ENCODE peak calls at places on chromosomes 7 and 10, in eight cellular contexts. L is right atrium auricular region; J is CD4-positive, CD25-positive, alpha-beta regulatory T cell; D is Panc1; E is heart right ventricle; W is spleen; Y is mammary epithelial cell; K is A549. B is an unnamed sample.

GRCh38 chr7:46383605-46384004 is 462.5 kb upstream of the IGFBP3 start:
- DNase-seq in L (no peak), J (no peak), D (no peak), E (no peak), W (no peak), Y (peak; percentile 70), K (no peak), B (no peak)

GRCh38 chr7:136144182-136144581 is 167.0 kb upstream of the MTPN start:
- DNase-seq in L (no peak), J (no peak), D (no peak), E (no peak), W (no peak), Y (no peak), K (no peak), B (no peak)

GRCh38 chr10:125850766-125851731 is 27.7 kb downstream of the BCCIP start:
- DNase-seq in L (no peak), J (no peak), D (no peak), E (no peak), W (no peak), Y (no peak), K (no peak), B (no peak)

GRCh38 chr10:124611738-124612137 is 132.4 kb downstream of the FAM53B start:
- DNase-seq in L (no peak), J (peak; percentile 7), D (no peak), E (no peak), W (peak; percentile 90), Y (no peak), K (no peak), B (no peak)

GRCh38 chr10:78604721-78605120 is 464.0 kb upstream of the ZMIZ1 start:
- DNase-seq in L (no peak), J (no peak), D (no peak), E (no peak), W (no peak), Y (no peak), K (no peak), B (peak; percentile 54)

GRCh38 chr10:102802920-102803534 is 34.2 kb downstream of the CYP17A1 start:
- DNase-seq in L (peak; percentile 85), J (no peak), D (no peak), E (no peak), W (no peak), Y (peak; percentile 94), K (no peak), B (peak; percentile 88)

GRCh38 chr10:77680811-77681210 is 43.2 kb upstream of the KCNMA1 start:
- DNase-seq in L (no peak), J (no peak), D (no peak), E (no peak), W (no peak), Y (no peak), K (no peak), B (no peak)

GRCh38 chr7:158186406-158186805 is 401.2 kb downstream of the PTPRN2 start:
- DNase-seq in L (no peak), J (no peak), D (no peak), E (no peak), W (no peak), Y (no peak), K (no peak), B (peak; percentile 24)

GRCh38 chr7:137017221-137017620 is 148.8 kb downstream of the CHRM2 start:
- DNase-seq in L (no peak), J (no peak), D (no peak), E (no peak), W (no peak), Y (no peak), K (no peak), B (no peak)

DNA sequence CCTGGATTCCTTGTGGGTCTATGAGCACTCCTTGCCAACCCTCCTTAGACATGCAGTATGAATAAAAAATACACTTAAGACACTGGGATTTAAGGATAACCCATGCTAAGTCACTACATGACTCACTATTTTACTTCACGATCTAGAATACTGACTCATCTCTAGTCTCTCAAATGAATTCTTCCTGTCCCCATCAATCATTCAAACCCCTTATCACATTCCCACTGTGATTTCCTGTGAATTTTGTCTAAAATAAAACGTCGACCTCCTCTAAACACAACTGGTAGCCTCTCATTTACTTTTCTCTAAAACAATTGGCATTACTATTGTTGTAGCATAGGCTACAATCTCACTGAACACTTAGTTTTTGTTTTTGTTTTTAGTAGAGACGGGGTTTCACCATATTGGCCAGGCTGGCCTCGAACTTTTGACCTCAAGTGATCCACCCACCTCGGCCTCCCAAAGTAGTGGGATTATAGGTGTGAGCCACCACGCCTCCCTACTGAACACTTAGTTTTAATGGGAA is 3.9 kb upstream of the IQUB start:
- DNase-seq in L (no peak), J (no peak), D (peak; percentile 36), E (no peak), W (no peak), Y (peak; percentile 70), K (peak; percentile 69), B (no peak)
- H3K4me3 ChIP-seq in L (no peak overlapping the region), J (no peak overlapping the region), D (no peak overlapping the region), E (no peak overlapping the region), W (no peak overlapping the region), Y (no peak overlapping the region), K (no peak overlapping the region), B (no peak overlapping the region)

GRCh38 chr7:2166625-2167280 is 66.0 kb downstream of the MAD1L1 start:
- DNase-seq in L (no peak), J (no peak), D (no peak), E (no peak), W (no peak), Y (no peak), K (no peak), B (peak; percentile 70)
- H3K27ac ChIP-seq in L (no peak overlapping the region), J (no peak overlapping the region), D (no peak overlapping the region), E (no peak overlapping the region), W (no peak overlapping the region), Y (no peak overlapping the region), K (no peak overlapping the region), B (no peak overlapping the region)

GRCh38 chr10:82212753-82213152 is 337.8 kb downstream of the NRG3 start:
- DNase-seq in L (no peak), J (no peak), D (no peak), E (no peak), W (no peak), Y (no peak), K (no peak), B (no peak)
- H3K4me3 ChIP-seq in L (no peak overlapping the region), J (no peak overlapping the region), D (no peak overlapping the region), E (no peak overlapping the region), W (no peak overlapping the region), Y (no peak overlapping the region), K (no peak overlapping the region), B (no peak overlapping the region)

GRCh38 chr10:89252225-89252585 is 630 bp upstream of the LIPA start:
- DNase-seq in L (no peak), J (no peak), D (no peak), E (no peak), W (no peak), Y (no peak), K (no peak), B (no peak)

GRCh38 chr10:89251417-89252224 is at the start of gene LIPA:
- DNase-seq in L (peak; percentile 96), J (peak; percentile 94), D (peak; percentile 85), E (peak; percentile 96), W (peak; percentile 99), Y (peak; percentile 98), K (peak; percentile 98), B (peak; percentile 97)

GRCh38 chr10:89245802-89246201 is 5.8 kb downstream of the LIPA start:
- DNase-seq in L (no peak), J (no peak), D (no peak), E (no peak), W (no peak), Y (no peak), K (no peak), B (no peak)

GRCh38 chr10:89249066-89249465 is 2.5 kb downstream of the LIPA start:
- DNase-seq in L (no peak), J (no peak), D (no peak), E (no peak), W (no peak), Y (no peak), K (no peak), B (no peak)

GRCh38 chr10:89250814-89251416 is 660 bp downstream of the LIPA start:
- DNase-seq in L (no peak), J (no peak), D (no peak), E (no peak), W (no peak), Y (peak; percentile 46), K (no peak), B (no peak)
- H3K27ac ChIP-seq in L (peak overlapping the region; percentile 89), J (no peak overlapping the region), D (peak overlapping the region; percentile 75), E (peak overlapping the region; percentile 72), W (peak overlapping the region; percentile 74), Y (peak overlapping the region; percentile 25), K (peak overlapping the region; percentile 91), B (peak overlapping the region; percentile 89)

DNA sequence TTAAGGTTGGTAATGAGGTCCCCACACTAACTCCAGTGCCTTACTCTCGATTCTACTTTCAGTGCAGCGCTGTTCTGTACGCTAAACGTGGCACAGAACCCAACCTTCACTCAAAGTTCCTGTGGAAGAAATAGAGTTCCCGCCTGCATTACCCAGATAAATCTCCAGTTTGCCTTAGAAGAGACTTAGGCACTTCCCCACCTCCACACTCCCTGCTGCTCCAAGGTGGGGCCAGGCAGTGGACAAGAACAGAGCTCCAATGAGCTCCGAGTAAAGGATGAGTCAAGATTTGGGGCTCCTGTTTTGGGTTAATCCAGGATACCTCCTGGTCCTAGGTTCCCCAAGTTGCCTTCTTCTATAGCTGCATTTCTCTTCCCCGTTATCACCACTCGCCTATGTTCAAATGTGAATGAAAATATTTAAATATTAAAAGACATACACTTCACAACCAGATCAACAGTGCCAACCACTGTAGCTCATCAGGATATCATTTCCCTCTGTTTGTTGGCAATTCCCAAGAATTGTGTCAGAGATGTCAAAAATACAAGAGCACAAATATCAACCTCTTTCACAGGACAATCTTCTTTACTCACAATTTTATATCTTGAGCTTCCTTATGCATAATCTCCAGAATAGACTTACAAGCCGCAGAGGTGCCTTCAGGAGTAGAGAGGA is 48.0 kb downstream of the MALSU1 start:
- DNase-seq in L (no peak), J (no peak), D (no peak), E (no peak), W (no peak), Y (peak; percentile 44), K (no peak), B (no peak)
- H3K4me3 ChIP-seq in L (no peak overlapping the region), J (peak overlapping the region; percentile 5), D (no peak overlapping the region), E (no peak overlapping the region), W (peak overlapping the region; percentile 62), Y (peak overlapping the region; percentile 39), K (peak overlapping the region; percentile 5), B (no peak overlapping the region)